ENCODE peak calls at places on chromosomes 3 and 15, in ten cellular contexts. O, U, K, F, S, R, B, H, W and I are unnamed samples.

GRCh38 chr3:128283429-128283828 is 130.1 kb downstream of the EEFSEC start:
- DNase-seq in O (no peak), U (no peak), K (no peak), F (no peak), S (no peak), R (no peak), B (no peak), H (no peak), W (no peak), I (no peak)

GRCh38 chr3:45473841-45474240 is 85.5 kb downstream of the LARS2 start:
- DNase-seq in O (peak; percentile 93), U (peak; percentile 71), K (no peak), F (no peak), S (no peak), R (no peak), B (no peak), H (no peak), W (no peak), I (no peak)

GRCh38 chr3:187025656-187026320 is 95.5 kb downstream of the ST6GAL1 start:
- DNase-seq in O (no peak), U (no peak), K (no peak), F (no peak), S (no peak), R (no peak), B (no peak), H (no peak), W (no peak), I (no peak)

GRCh38 chr15:68819451-68820204 is 1.1 kb downstream of the ANP32A start:
- DNase-seq in O (peak; percentile 73), U (peak; percentile 76), K (peak; percentile 44), F (peak; percentile 53), S (peak; percentile 60), R (no peak), B (peak; percentile 44), H (peak; percentile 72), W (peak; percentile 44), I (peak; percentile 59)

GRCh38 chr3:30253832-30254231 is 352.6 kb upstream of the TGFBR2 start:
- DNase-seq in O (no peak), U (no peak), K (no peak), F (no peak), S (no peak), R (no peak), B (no peak), H (no peak), W (no peak), I (no peak)

GRCh38 chr3:120560304-120561250 is 35.6 kb upstream of the NDUFB4 start:
- DNase-seq in O (no peak), U (no peak), K (no peak), F (no peak), S (no peak), R (no peak), B (no peak), H (no peak), W (no peak), I (no peak)

GRCh38 chr3:49554639-49555265 is 475 bp downstream of the BSN start:
- DNase-seq in O (no peak), U (no peak), K (peak; percentile 57), F (peak; percentile 48), S (no peak), R (no peak), B (no peak), H (no peak), W (peak; percentile 53), I (peak; percentile 69)

GRCh38 chr3:141996437-141996836 is 120.0 kb downstream of the ATP1B3 start:
- DNase-seq in O (peak; percentile 22), U (no peak), K (no peak), F (no peak), S (no peak), R (no peak), B (no peak), H (no peak), W (no peak), I (no peak)

GRCh38 chr3:196055267-196055666 is 26.6 kb downstream of the TFRC start:
- DNase-seq in O (no peak), U (no peak), K (no peak), F (no peak), S (no peak), R (no peak), B (no peak), H (no peak), W (no peak), I (no peak)

GRCh38 chr15:69754313-69754712 is 301.7 kb downstream of the RPLP1 start:
- DNase-seq in O (no peak), U (no peak), K (no peak), F (no peak), S (no peak), R (no peak), B (no peak), H (no peak), W (no peak), I (no peak)

GRCh38 chr3:194042947-194043346 is 93.0 kb upstream of the HES1 start:
- DNase-seq in O (peak; percentile 84), U (no peak), K (no peak), F (no peak), S (no peak), R (peak; percentile 29), B (no peak), H (no peak), W (no peak), I (no peak)

GRCh38 chr15:55715355-55716076 is 27.4 kb downstream of the PRTG start:
- DNase-seq in O (no peak), U (no peak), K (no peak), F (no peak), S (no peak), R (no peak), B (no peak), H (no peak), W (no peak), I (no peak)

GRCh38 chr15:40937762-40938529 is 8.8 kb downstream of the DLL4 start:
- DNase-seq in O (peak; percentile 44), U (no peak), K (peak; percentile 39), F (no peak), S (no peak), R (no peak), B (no peak), H (no peak), W (no peak), I (no peak)

GRCh38 chr3:172285844-172286243 is 162.4 kb downstream of the GHSR start:
- DNase-seq in O (peak; percentile 71), U (no peak), K (no peak), F (no peak), S (no peak), R (no peak), B (no peak), H (no peak), W (no peak), I (no peak)

GRCh38 chr15:29913528-29914135 is 91.4 kb upstream of the TJP1 start:
- DNase-seq in O (peak; percentile 81), U (no peak), K (no peak), F (no peak), S (no peak), R (no peak), B (no peak), H (no peak), W (no peak), I (no peak)

GRCh38 chr15:66780973-66781718 is 79.1 kb downstream of the SMAD6 start:
- DNase-seq in O (no peak), U (peak; percentile 48), K (no peak), F (no peak), S (no peak), R (no peak), B (no peak), H (peak; percentile 54), W (no peak), I (no peak)

GRCh38 chr3:129662230-129662629 is 55.8 kb upstream of the PLXND1 start:
- DNase-seq in O (peak; percentile 31), U (no peak), K (no peak), F (no peak), S (no peak), R (no peak), B (no peak), H (no peak), W (no peak), I (no peak)

DNA sequence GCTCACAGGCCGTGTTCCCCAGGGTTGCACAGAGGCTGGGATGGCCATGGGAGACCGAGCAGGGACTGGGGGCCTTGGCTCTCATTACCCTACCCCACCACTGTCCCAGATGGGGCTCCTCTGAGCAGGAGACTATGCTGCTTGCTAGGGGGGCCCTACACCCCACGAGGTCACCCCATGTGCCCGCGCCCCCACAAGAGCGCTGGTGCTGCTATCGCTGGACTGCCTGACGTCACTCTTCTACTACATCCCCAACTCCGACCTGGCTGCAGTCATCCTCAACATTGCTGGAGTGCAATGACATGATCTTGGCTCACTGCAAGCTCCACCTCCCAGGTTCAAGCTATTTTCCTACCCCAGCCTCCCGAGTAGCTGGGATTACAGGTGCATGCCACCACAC is 307.7 kb downstream of the ARRDC4 start:
- DNase-seq in O (no peak), U (no peak), K (no peak), F (no peak), S (no peak), R (no peak), B (no peak), H (no peak), W (no peak), I (no peak)
- H3K9me3 ChIP-seq in O (no peaks in the 10 kb centered on the region), U (no peaks in the 10 kb centered on the region), K (no peaks in the 10 kb centered on the region), F (peaks cover 46% of the 10 kb centered on the region), S (no peaks in the 10 kb centered on the region), R (peaks cover 43% of the 10 kb centered on the region), B (no peaks in the 10 kb centered on the region), H (peaks cover 15% of the 10 kb centered on the region), W (peaks cover 48% of the 10 kb centered on the region), I (no peaks in the 10 kb centered on the region)

GRCh38 chr15:25249236-25250010 is 189.4 kb downstream of the UBE3A start:
- DNase-seq in O (no peak), U (no peak), K (peak; percentile 1), F (peak; percentile 22), S (no peak), R (no peak), B (peak; percentile 4), H (peak; percentile 32), W (no peak), I (peak; percentile 3)
- H3K9me3 ChIP-seq in O (no peaks in the 10 kb centered on the region), U (no peaks in the 10 kb centered on the region), K (peaks cover 27% of the 10 kb centered on the region), F (peaks cover 91% of the 10 kb centered on the region), S (no peaks in the 10 kb centered on the region), R (peaks cover 82% of the 10 kb centered on the region), B (no peaks in the 10 kb centered on the region), H (peaks cover 71% of the 10 kb centered on the region), W (peaks cover 56% of the 10 kb centered on the region), I (no peaks in the 10 kb centered on the region)

DNA sequence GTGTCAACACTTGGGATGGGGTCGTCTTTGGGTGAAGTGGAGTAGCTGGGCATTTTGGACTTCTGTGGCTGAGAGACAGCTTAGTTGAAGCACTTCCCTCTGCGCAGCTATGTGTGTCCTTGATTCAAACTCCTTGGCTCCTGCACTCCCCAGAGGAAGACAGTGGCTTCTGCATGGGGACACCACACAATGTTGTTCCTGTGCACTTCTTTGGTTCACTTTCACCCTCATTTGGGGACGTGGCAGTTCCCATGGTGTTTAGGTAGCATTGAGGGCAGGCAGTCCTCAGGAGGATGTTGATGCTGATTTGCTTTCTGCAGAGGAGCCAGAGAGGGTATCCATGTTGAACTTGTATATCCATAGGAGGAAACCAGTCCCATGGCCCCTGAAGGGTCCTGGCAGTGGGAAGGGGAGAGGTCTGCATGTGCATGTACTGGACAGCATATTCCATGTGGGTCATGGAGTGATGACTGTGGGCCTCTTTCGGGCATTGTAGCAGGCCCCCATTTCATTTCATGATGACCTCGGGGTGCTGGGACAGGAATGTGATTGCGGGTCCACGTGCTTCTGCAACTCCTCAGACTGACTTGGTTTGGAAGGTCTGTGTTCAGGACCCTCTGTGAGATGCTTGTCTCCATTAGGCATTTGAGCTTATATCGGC is 135.4 kb downstream of the SNRPN start:
- DNase-seq in O (no peak), U (no peak), K (no peak), F (no peak), S (no peak), R (no peak), B (no peak), H (no peak), W (no peak), I (no peak)
- H3K9me3 ChIP-seq in O (no peaks in the 10 kb centered on the region), U (peaks cover 70% of the 10 kb centered on the region), K (peaks cover 79% of the 10 kb centered on the region), F (peaks cover 100% of the 10 kb centered on the region), S (peaks cover 43% of the 10 kb centered on the region), R (peaks cover 63% of the 10 kb centered on the region), B (no peaks in the 10 kb centered on the region), H (peaks cover 93% of the 10 kb centered on the region), W (peaks cover 100% of the 10 kb centered on the region), I (no peaks in the 10 kb centered on the region)

GRCh38 chr3:189392969-189393368 is 221.2 kb downstream of the TPRG1 start:
- DNase-seq in O (no peak), U (no peak), K (peak; percentile 78), F (peak; percentile 43), S (no peak), R (no peak), B (peak; percentile 20), H (no peak), W (no peak), I (no peak)
- H3K9me3 ChIP-seq in O (no peaks in the 10 kb centered on the region), U (no peaks in the 10 kb centered on the region), K (no peaks in the 10 kb centered on the region), F (no peaks in the 10 kb centered on the region), S (no peaks in the 10 kb centered on the region), R (no peaks in the 10 kb centered on the region), B (no peaks in the 10 kb centered on the region), H (no peaks in the 10 kb centered on the region), W (no peaks in the 10 kb centered on the region), I (no peaks in the 10 kb centered on the region)